ENCODE peak calls at places on chromosomes 5 and 9, in five cellular contexts. M is CD4-positive, alpha-beta memory T cell; S is A549; D is aorta; Q is neural progenitor cell. O is an unnamed sample.

GRCh38 chr5:33794550-33795300 is 97.1 kb downstream of the ADAMTS12 start:
- DNase-seq in M (no peak), S (no peak), D (no peak), Q (no peak), O (no peak)

GRCh38 chr9:109600142-109600541 is 102.0 kb upstream of the PTPN3 start:
- DNase-seq in M (no peak), S (no peak), D (no peak), Q (no peak), O (no peak)

GRCh38 chr5:153523831-153524230 is 33.4 kb downstream of the GRIA1 start:
- DNase-seq in M (no peak), S (no peak), D (peak; percentile 54), Q (no peak), O (no peak)

GRCh38 chr5:66406761-66407289 is 189.4 kb upstream of the MAST4 start:
- DNase-seq in M (no peak), S (no peak), D (no peak), Q (no peak), O (no peak)

GRCh38 chr9:107760469-107761242 is 271.1 kb upstream of the KLF4 start:
- DNase-seq in M (no peak), S (no peak), D (peak; percentile 88), Q (no peak), O (no peak)

GRCh38 chr9:14515049-14515448 is 178.2 kb downstream of the ZDHHC21 start:
- DNase-seq in M (no peak), S (no peak), D (no peak), Q (no peak), O (no peak)

GRCh38 chr9:124870723-124871122 is 8.8 kb downstream of the ARPC5L start:
- DNase-seq in M (no peak), S (no peak), D (no peak), Q (no peak), O (no peak)

GRCh38 chr5:172687983-172688734 is 47.1 kb downstream of the NEURL1B start:
- DNase-seq in M (no peak), S (no peak), D (peak; percentile 50), Q (no peak), O (no peak)

GRCh38 chr5:89213584-89213983 is 330.6 kb upstream of the MEF2C start:
- DNase-seq in M (no peak), S (no peak), D (peak; percentile 76), Q (no peak), O (no peak)

GRCh38 chr5:139636207-139636792 is 11.8 kb upstream of the CXXC5 start:
- DNase-seq in M (peak; percentile 77), S (no peak), D (no peak), Q (no peak), O (no peak)

GRCh38 chr9:115553082-115553481 is 435.1 kb upstream of the TNC start:
- DNase-seq in M (no peak), S (no peak), D (no peak), Q (peak; percentile 14), O (no peak)

GRCh38 chr9:96884443-96884842 is 30.1 kb upstream of the ZNF782 start:
- DNase-seq in M (no peak), S (peak; percentile 41), D (no peak), Q (no peak), O (no peak)

GRCh38 chr5:145917288-145917687 is 19.1 kb upstream of the SH3RF2 start:
- DNase-seq in M (no peak), S (no peak), D (no peak), Q (no peak), O (no peak)

GRCh38 chr9:92561374-92562329 is 25.9 kb upstream of the ECM2 start:
- DNase-seq in M (no peak), S (no peak), D (no peak), Q (no peak), O (no peak)

GRCh38 chr9:69964446-69964845 is 79.2 kb upstream of the MAMDC2 start:
- DNase-seq in M (no peak), S (no peak), D (no peak), Q (no peak), O (no peak)

GRCh38 chr9:23821400-23822181 is 4.4 kb downstream of the ELAVL2 start:
- DNase-seq in M (no peak), S (no peak), D (peak; percentile 48), Q (peak; percentile 89), O (no peak)

GRCh38 chr9:126147620-126148522 is 178.8 kb upstream of the MVB12B start:
- DNase-seq in M (no peak), S (no peak), D (no peak), Q (no peak), O (no peak)

GRCh38 chr5:42057254-42057690 is 132.2 kb downstream of the FBXO4 start:
- DNase-seq in M (peak; percentile 54), S (peak; percentile 23), D (no peak), Q (peak; percentile 71), O (no peak)

GRCh38 chr5:141493500-141494422 is 4.9 kb downstream of the PCDHGC5 start:
- DNase-seq in M (no peak), S (no peak), D (no peak), Q (no peak), O (no peak)

GRCh38 chr5:74641778-74642542 is 1.4 kb upstream of the ENC1 start:
- DNase-seq in M (peak; percentile 12), S (no peak), D (no peak), Q (peak; percentile 55), O (no peak)

GRCh38 chr5:1107167-1108007 is 4.5 kb downstream of the SLC12A7 start:
- DNase-seq in M (no peak), S (no peak), D (no peak), Q (no peak), O (no peak)
- H3K4me1 ChIP-seq in M (peaks cover 85% of the 10 kb centered on the region), S (peaks cover 63% of the 10 kb centered on the region), D (no peaks in the 10 kb centered on the region), Q (peaks cover 39% of the 10 kb centered on the region), O (peaks cover 26% of the 10 kb centered on the region)

DNA sequence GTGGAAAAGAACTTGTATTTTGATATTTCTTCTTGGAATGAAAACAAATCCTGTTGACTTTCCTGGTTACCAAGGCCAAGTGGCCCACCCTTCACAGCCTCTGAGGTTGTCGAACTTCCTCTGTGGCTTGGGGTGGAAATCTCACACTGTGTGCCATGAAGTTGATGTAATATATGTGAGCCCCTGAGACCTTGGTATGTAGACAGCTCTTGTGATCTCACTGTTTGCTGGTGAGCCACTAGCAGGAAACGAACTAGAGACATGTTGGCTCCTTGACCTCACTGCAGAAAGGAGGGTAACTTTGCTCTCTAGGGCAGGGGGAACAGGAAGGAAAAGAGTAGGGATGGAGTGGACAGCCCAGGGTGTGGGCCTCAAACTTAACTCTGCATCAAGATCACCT is 159.4 kb downstream of the ARHGAP26 start:
- DNase-seq in M (peak; percentile 11), S (no peak), D (peak; percentile 61), Q (no peak), O (no peak)
- H3K27ac ChIP-seq in M (no peak overlapping the region), S (no peak overlapping the region), D (no peak overlapping the region), Q (no peak overlapping the region), O (no peak overlapping the region)

GRCh38 chr5:132928008-132928407 is 35.4 kb downstream of the AFF4 start:
- DNase-seq in M (no peak), S (no peak), D (no peak), Q (no peak), O (no peak)

GRCh38 chr5:132926437-132926836 is 37.0 kb downstream of the AFF4 start:
- DNase-seq in M (no peak), S (no peak), D (no peak), Q (no peak), O (no peak)

GRCh38 chr5:132927355-132927754 is 36.1 kb downstream of the AFF4 start:
- DNase-seq in M (no peak), S (no peak), D (no peak), Q (no peak), O (no peak)
- H3K4me1 ChIP-seq in M (no peaks in the 10 kb centered on the region), S (no peaks in the 10 kb centered on the region), D (no peaks in the 10 kb centered on the region), Q (no peaks in the 10 kb centered on the region), O (no peaks in the 10 kb centered on the region)

DNA sequence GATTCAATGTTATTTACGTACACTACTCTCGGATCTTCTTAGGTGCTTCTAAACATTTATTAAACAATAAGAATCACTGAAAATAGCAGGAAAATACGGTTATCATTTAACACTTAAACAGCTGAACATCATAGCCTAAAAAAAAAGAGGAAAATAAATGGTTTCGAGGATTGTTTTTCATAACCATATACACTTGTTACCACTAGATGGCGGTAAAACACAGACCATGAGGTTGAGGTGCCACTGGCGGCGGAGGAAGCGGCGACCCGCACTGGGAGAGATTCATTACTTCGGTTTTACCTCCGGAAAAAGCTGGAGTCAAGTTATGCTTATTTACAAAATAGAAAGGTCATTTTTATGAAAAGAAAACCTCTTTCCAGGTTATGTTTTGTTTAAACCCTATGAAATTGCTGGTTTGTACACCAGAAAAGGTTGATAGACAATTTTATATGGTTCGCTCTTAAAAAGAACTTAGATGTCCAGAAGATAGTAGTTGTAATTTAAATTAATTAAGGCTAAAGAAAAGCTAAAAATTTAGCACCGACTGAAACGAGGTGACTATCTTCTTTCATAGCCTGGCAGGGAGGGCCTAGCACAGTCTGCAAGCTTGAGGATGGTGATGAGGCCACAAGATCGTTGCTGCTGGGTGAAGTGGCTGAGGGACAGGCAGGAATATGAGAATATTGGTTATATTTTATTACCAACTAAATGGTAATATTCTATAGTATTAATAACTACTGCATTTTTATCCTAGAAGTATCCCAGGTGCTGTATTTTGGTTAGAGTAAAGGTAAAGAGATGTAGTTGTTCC is 605.7 kb downstream of the RAB3C start:
- DNase-seq in M (peak; percentile 68), S (peak; percentile 37), D (peak; percentile 78), Q (peak; percentile 88), O (no peak)
- H3K27ac ChIP-seq in M (no peak overlapping the region), S (peak overlapping the region; percentile 89), D (no peak overlapping the region), Q (no peak overlapping the region), O (peak overlapping the region; percentile 47)

GRCh38 chr5:109927639-109928038 is 237.9 kb downstream of the MAN2A1 start:
- DNase-seq in M (no peak), S (no peak), D (no peak), Q (no peak), O (no peak)

GRCh38 chr5:109928046-109928445 is 238.3 kb downstream of the MAN2A1 start:
- DNase-seq in M (no peak), S (no peak), D (no peak), Q (no peak), O (no peak)

GRCh38 chr5:109931049-109931448 is 241.3 kb downstream of the MAN2A1 start:
- DNase-seq in M (no peak), S (no peak), D (no peak), Q (no peak), O (no peak)

GRCh38 chr5:109924708-109925107 is 235.0 kb downstream of the MAN2A1 start:
- DNase-seq in M (no peak), S (no peak), D (no peak), Q (no peak), O (no peak)

GRCh38 chr5:109929371-109929770 is 239.6 kb downstream of the MAN2A1 start:
- DNase-seq in M (no peak), S (no peak), D (no peak), Q (no peak), O (no peak)
- H3K4me1 ChIP-seq in M (no peaks in the 10 kb centered on the region), S (no peaks in the 10 kb centered on the region), D (no peaks in the 10 kb centered on the region), Q (no peaks in the 10 kb centered on the region), O (no peaks in the 10 kb centered on the region)

DNA sequence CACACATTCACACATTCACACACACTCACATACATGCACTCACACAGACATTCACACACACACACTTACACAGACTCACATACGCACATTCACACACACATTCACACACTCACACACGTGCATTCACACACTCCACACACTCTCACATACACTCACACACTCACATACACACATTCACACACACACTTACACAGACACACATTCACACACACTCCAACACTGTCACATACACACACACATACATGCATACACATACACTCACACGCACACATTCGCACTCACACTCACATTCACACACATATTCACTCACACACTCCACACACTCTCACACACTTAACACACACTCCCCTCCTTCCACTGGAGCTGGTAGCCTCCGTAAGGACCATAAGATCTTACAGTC is 26.2 kb downstream of the CAMK2A start:
- DNase-seq in M (no peak), S (no peak), D (peak; percentile 0), Q (no peak), O (no peak)
- H3K27ac ChIP-seq in M (no peak overlapping the region), S (peak overlapping the region; percentile 63), D (no peak overlapping the region), Q (no peak overlapping the region), O (no peak overlapping the region)

O was measured in esophagus squamous epithelium.